ENCODE peak calls at places on chromosomes 6 and 20, in six cellular contexts. Y is pancreas, N is T-helper 2 cell, G is midbrain, Q is AG10803, T is NCI-H1436. J is an unnamed sample.

GRCh38 chr6:135362124-135362523 is 135.4 kb downstream of the AHI1 start:
- DNase-seq in Y (no peak), N (no peak), G (no peak), Q (no peak), T (no peak), J (no peak)

GRCh38 chr20:41726727-41727126 is 108.5 kb upstream of the CHD6 start:
- DNase-seq in Y (no peak), N (no peak), G (no peak), Q (no peak), T (no peak), J (no peak)

GRCh38 chr20:50721881-50722281 is 9.5 kb upstream of the PARD6B start:
- DNase-seq in Y (peak), N (no peak), G (peak), Q (peak), T (no peak), J (no peak)

GRCh38 chr20:43938932-43939761 is 24.5 kb downstream of the TOX2 start:
- DNase-seq in Y (no peak), N (no peak), G (no peak), Q (peak), T (no peak), J (no peak)

GRCh38 chr20:7770578-7770977 is 169.7 kb downstream of the HAO1 start:
- DNase-seq in Y (no peak), N (no peak), G (no peak), Q (no peak), T (peak), J (no peak)

GRCh38 chr6:132247381-132248159 is 153.7 kb downstream of the MOXD1 start:
- DNase-seq in Y (no peak), N (no peak), G (no peak), Q (peak), T (no peak), J (no peak)

GRCh38 chr6:79632580-79632979 is 1.5 kb downstream of the SH3BGRL2 start:
- DNase-seq in Y (no peak), N (no peak), G (no peak), Q (no peak), T (no peak), J (no peak)

GRCh38 chr6:160042788-160043301 is 74.0 kb downstream of the IGF2R start:
- DNase-seq in Y (no peak), N (no peak), G (no peak), Q (peak), T (no peak), J (no peak)